ENCODE peak calls at places on chromosomes 16 and 17, in six cellular contexts. W, L, S, X, C and N are unnamed samples.

GRCh38 chr16:73202176-73202729 is 154.3 kb upstream of the ZFHX3 start:
- DNase-seq in L (no peak), C (no peak), X (peak), S (peak), W (no peak), N (no peak)

GRCh38 chr16:87333101-87333500 is 15.9 kb upstream of the C16orf95 start:
- DNase-seq in L (no peak), S (no peak), C (no peak), W (no peak), X (no peak), N (no peak)

GRCh38 chr16:97822-98221 is 19.8 kb downstream of the MPG start:
- DNase-seq in W (no peak), L (no peak), C (no peak), X (peak), S (no peak), N (no peak)

GRCh38 chr17:78041401-78042179 is 83.1 kb downstream of the TNRC6C start:
- DNase-seq in W (no peak), S (no peak), C (no peak), L (no peak), X (peak), N (no peak)

GRCh38 chr16:67339453-67339852 is 12.8 kb downstream of the LRRC36 start:
- DNase-seq in X (peak), C (no peak), W (peak), L (no peak), S (peak), N (no peak)

GRCh38 chr17:74305865-74306654 is 20.0 kb upstream of the KIF19 start:
- DNase-seq in L (no peak), W (no peak), X (no peak), C (no peak), S (no peak), N (no peak)

GRCh38 chr16:2078096-2078495 is 30.3 kb downstream of the TSC2 start:
- DNase-seq in W (no peak), S (no peak), X (no peak), L (no peak), C (no peak), N (no peak)

GRCh38 chr17:20266806-20267458 is 200.4 kb downstream of the LGALS9B start:
- DNase-seq in L (no peak), S (peak), X (peak), W (peak), C (no peak), N (no peak)

GRCh38 chr17:43552229-43552837 is 6.2 kb upstream of the ETV4 start:
- DNase-seq in S (no peak), L (no peak), C (no peak), W (no peak), X (no peak), N (no peak)

GRCh38 chr16:70759666-70760065 is 41.3 kb downstream of the VAC14 start:
- DNase-seq in X (no peak), C (no peak), S (no peak), L (no peak), W (no peak), N (no peak)

GRCh38 chr17:74201250-74201649 is 2.2 kb upstream of the RPL38 start:
- DNase-seq in C (no peak), W (no peak), S (no peak), L (no peak), X (peak), N (no peak)

GRCh38 chr17:80957461-80957941 is 34.1 kb upstream of the CHMP6 start:
- DNase-seq in S (no peak), C (no peak), L (no peak), W (no peak), X (no peak), N (no peak)

GRCh38 chr16:8892101-8892575 is 10.0 kb downstream of the LITAFD start:
- DNase-seq in X (no peak), W (no peak), S (no peak), C (no peak), L (no peak), N (no peak)

GRCh38 chr17:83025636-83026280 is 53.7 kb upstream of the METRNL start:
- DNase-seq in S (no peak), L (no peak), C (no peak), W (no peak), X (no peak), N (no peak)